ENCODE peak calls at places on chromosomes 6 and 20, in seven cellular contexts. R is uterus, S is HCT116, W is neuronal stem cell, M is adrenal gland, L is cardiac muscle cell, O is breast epithelium. Y is an unnamed sample. For H3K4me1, the result is how much of the 10 kb centered on the place peaks cover.

GRCh38 chr6:46306429-46306828 is 135.6 kb upstream of the ENPP5 start:
- DNase-seq in L (no peak), M (no peak), S (no peak), W (no peak), O (no peak), R (no peak), Y (no peak)

GRCh38 chr6:70164556-70164955 is 138.3 kb downstream of the COL9A1 start:
- DNase-seq in S (no peak), M (no peak), W (no peak), L (no peak), R (no peak), O (no peak), Y (no peak)

GRCh38 chr20:44643596-44644383 is 7.7 kb downstream of the ADA start:
- DNase-seq in W (no peak), L (peak), M (peak), R (peak), S (no peak), O (no peak), Y (peak)

GRCh38 chr20:47515843-47516242 is 14.2 kb downstream of the NCOA3 start:
- DNase-seq in W (no peak), O (no peak), L (no peak), M (no peak), R (no peak), S (no peak), Y (no peak)

GRCh38 chr6:13979284-13980171 is 54.8 kb downstream of the RNF182 start:
- DNase-seq in W (no peak), R (no peak), S (no peak), L (no peak), M (no peak), O (no peak), Y (no peak)

GRCh38 chr6:84137051-84137375 is 90.4 kb downstream of the CEP162 start:
- DNase-seq in M (no peak), L (no peak), S (peak), R (no peak), W (no peak), O (no peak), Y (no peak)

GRCh38 chr6:50565004-50565403 is 148.3 kb upstream of the TFAP2D start:
- DNase-seq in R (no peak), O (no peak), L (no peak), S (no peak), M (no peak), W (no peak), Y (no peak)

GRCh38 chr6:25173232-25173631 is 105.9 kb upstream of the CARMIL1 start:
- DNase-seq in O (no peak), S (no peak), L (no peak), M (no peak), W (no peak), R (no peak), Y (no peak)

GRCh38 chr6:71908162-71908765 is 21.9 kb downstream of the RIMS1 start:
- DNase-seq in R (no peak), O (no peak), M (no peak), L (no peak), S (no peak), W (no peak), Y (no peak)

GRCh38 chr6:115570326-115570725 is 490.4 kb downstream of the FRK start:
- DNase-seq in L (no peak), O (no peak), S (no peak), W (no peak), R (no peak), M (no peak), Y (no peak)

GRCh38 chr20:11585752-11586352 is 331.8 kb upstream of the BTBD3 start:
- DNase-seq in W (no peak), R (no peak), M (no peak), O (no peak), S (peak), L (peak), Y (no peak)

GRCh38 chr20:51169813-51170212 is 146.9 kb upstream of the KCNG1 start:
- DNase-seq in M (no peak), W (no peak), S (no peak), R (no peak), O (no peak), L (no peak), Y (no peak)

DNA sequence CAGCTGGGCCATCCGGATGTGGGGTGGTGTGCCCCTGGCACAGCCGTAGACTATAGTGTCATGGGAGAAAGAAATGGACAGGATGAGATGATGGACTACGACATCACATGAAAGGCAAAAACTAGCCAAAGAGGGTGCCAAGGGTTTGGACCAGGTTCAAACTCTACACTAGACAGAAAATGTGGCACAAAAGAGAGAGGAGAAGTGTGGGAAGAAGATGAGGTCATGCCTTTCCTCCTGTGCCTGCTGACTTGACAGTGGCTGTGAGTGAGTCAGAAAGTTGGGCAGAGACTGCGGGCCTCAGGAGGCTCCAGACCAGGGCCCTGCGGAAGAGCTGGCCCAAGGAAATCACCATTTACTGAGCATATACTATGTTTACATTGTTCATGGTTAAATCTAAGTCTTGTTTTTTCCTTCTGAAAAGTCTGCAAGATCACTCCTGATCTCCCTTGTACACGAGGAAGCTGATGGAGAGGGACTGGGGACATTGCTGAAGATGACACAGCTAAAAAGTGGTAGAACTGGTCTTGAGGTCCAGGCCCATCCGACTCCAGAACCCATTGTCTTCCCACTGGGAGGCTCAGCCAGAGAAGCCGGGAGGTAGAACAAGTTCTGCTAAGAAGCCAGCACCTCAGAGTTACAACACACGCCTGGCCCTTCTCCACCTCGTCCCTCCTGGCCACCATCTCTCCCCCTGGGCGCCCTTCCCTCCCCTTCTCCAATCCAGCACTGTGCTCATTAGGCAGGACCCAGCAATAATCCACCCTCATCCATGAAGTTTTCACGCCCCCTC is 35.7 kb downstream of the CNKSR3 start:
- DNase-seq in S (peak), W (no peak), L (peak), R (no peak), M (no peak), O (peak), Y (no peak)
- H3K27ac ChIP-seq in S (peak), W (no peak), L (no peak), R (peak), M (no peak), O (peak), Y (no peak)

DNA sequence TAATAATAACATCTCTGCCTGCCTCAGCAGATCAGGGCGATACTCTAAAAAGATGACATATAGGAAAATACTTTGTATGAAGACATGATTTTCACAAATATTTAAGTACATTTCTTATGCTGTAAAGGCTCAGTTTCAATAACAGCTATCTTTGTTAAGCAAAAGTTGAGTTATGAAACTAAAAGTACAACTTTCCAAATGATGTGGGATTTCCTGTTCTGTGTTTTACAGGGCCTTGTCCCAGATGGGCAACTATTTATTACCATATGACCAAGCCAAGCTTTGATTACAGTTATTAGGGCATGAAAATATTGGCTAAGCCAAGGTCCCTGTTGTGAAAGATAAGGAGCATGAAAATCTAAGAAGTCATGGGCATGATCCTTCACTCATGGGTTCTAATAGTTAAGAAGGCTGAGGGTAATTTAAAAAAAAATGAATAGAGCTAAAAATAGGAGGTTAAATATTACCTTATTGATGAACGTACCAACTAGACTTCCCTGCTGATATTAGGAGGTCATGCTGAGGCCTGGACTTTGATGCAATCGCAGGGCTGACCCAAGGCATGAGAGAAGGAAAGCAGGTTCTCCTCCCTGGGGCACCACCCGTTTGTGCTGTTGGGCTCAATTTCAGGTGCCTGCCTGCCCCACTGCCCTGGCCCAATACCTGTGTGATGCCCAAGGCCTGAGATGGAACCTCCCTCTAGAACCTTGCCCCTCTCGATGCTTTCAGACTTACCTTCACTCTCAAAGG is 294.4 kb upstream of the PRDM1 start:
- DNase-seq in M (no peak), R (no peak), W (no peak), S (no peak), O (no peak), L (no peak), Y (no peak)
- H3K4me3 ChIP-seq in M (no peak), R (no peak), W (no peak), S (no peak), O (no peak), L (no peak), Y (no peak)

DNA sequence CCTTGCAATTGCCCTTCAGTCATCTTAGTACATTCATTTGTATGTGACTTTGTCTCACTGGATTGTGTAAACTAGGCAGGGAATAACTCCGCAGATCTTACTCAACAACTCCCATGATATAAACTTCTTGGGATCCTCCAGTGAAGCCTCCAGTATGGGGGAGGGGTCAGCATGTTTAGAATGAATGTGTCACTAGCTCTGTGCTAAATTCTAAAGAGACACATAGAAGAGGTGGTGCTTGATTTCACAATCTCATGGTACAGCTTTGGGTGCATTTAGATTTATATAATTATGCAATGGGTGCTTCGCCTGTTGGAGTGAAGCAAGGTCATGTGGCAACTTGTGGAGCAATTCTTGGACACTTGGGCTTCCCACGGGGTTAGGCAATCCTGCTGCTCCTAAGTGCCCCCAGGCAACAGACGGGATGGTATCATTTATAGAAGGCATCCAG is 40.3 kb downstream of the SLC24A3 start:
- DNase-seq in W (no peak), O (no peak), S (no peak), R (peak), L (peak), M (no peak), Y (peak)
- H3K4me1 ChIP-seq in W (under half), O (under half), S (under half), R (under half), L (under half), M (under half), Y (under half)

GRCh38 chr6:11586117-11586516 is 48.6 kb downstream of the TMEM170B start:
- DNase-seq in M (no peak), O (no peak), W (no peak), L (no peak), S (no peak), R (no peak), Y (no peak)
- H3K27ac ChIP-seq in M (no peak), O (no peak), W (peak), L (no peak), S (no peak), R (no peak), Y (no peak)

GRCh38 chr6:138160329-138161117 is 1.2 kb upstream of the ARFGEF3 start:
- DNase-seq in R (no peak), M (no peak), S (no peak), W (no peak), L (no peak), O (no peak), Y (no peak)

GRCh38 chr6:138161118-138161433 is 663 bp upstream of the ARFGEF3 start:
- DNase-seq in R (no peak), M (no peak), O (no peak), S (no peak), W (no peak), L (no peak), Y (no peak)

GRCh38 chr6:138161434-138162103 is at the start of gene ARFGEF3:
- DNase-seq in R (peak), S (no peak), L (peak), O (no peak), W (peak), M (peak), Y (peak)

GRCh38 chr6:138162947-138163569 is 1.3 kb downstream of the ARFGEF3 start:
- DNase-seq in L (no peak), M (no peak), S (no peak), O (no peak), W (no peak), R (no peak), Y (no peak)

DNA sequence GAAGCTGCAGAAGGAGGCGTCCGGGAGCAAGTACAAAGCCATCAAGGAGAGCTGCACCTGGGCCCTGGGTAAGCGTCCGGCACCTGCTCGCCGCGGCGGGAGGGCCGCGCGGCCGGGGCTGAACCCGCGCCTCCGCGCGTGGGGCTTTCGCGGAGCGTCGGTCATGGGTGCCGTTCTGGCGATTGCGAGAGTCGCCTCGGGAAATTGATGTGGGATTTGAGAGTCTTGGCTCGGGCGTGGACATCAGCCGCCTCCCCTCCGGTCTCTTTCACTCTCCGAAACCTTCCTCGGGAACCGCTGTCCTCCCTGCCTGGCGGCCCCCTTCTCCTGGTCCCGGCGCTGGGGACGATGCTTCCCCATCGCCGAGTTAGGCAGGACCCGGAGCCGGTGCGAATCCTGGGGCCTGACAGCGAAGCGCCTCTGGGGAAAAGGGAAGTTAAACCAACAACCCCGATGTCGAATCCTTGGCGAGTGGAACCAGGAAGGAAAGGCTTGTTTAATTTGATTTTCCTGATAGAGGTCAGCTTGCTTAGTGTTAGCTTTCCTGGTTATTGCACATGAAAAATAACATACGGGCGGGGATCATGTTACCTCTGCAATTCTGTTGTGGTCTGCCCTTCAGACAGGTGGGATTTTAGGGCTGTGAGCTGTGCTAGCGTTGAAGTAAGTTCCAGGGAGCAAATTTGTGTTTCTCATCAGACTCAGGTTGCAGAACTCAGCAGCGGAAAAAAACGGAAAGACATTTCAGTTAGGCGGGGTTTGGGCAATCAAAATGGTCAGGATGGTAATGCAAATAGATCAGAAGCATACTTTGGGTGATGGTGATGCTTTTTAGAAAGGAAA is 586 bp downstream of the ARFGEF3 start:
- DNase-seq in L (no peak), W (no peak), R (no peak), M (no peak), S (no peak), O (no peak), Y (peak)
- H3K4me3 ChIP-seq in L (peak), W (peak), R (peak), M (no peak), S (peak), O (peak), Y (peak)

GRCh38 chr6:10417681-10418104 is 2.8 kb upstream of the TFAP2A start:
- DNase-seq in L (no peak), S (no peak), R (no peak), O (no peak), M (no peak), W (no peak), Y (no peak)
- H3K4me1 ChIP-seq in L (under half), S (under half), R (under half), O (under half), M (under half), W (under half), Y (under half)

GRCh38 chr6:127937102-127937501 is 36.2 kb upstream of the THEMIS start:
- DNase-seq in M (no peak), L (no peak), S (no peak), R (no peak), O (no peak), W (no peak), Y (no peak)

GRCh38 chr6:127941228-127941627 is 40.4 kb upstream of the THEMIS start:
- DNase-seq in W (no peak), M (no peak), S (no peak), L (no peak), R (no peak), O (no peak), Y (no peak)

GRCh38 chr6:127937747-127938146 is 36.9 kb upstream of the THEMIS start:
- DNase-seq in O (no peak), L (no peak), S (no peak), M (no peak), W (no peak), R (no peak), Y (no peak)

GRCh38 chr6:127938701-127939100 is 37.8 kb upstream of the THEMIS start:
- DNase-seq in M (no peak), L (peak), O (no peak), S (peak), W (no peak), R (no peak), Y (no peak)

GRCh38 chr6:127939442-127940066 is 38.7 kb upstream of the THEMIS start:
- DNase-seq in S (no peak), O (no peak), R (no peak), W (no peak), L (peak), M (no peak), Y (no peak)
- H3K27ac ChIP-seq in S (no peak), O (peak), R (no peak), W (no peak), L (no peak), M (no peak), Y (no peak)

DNA sequence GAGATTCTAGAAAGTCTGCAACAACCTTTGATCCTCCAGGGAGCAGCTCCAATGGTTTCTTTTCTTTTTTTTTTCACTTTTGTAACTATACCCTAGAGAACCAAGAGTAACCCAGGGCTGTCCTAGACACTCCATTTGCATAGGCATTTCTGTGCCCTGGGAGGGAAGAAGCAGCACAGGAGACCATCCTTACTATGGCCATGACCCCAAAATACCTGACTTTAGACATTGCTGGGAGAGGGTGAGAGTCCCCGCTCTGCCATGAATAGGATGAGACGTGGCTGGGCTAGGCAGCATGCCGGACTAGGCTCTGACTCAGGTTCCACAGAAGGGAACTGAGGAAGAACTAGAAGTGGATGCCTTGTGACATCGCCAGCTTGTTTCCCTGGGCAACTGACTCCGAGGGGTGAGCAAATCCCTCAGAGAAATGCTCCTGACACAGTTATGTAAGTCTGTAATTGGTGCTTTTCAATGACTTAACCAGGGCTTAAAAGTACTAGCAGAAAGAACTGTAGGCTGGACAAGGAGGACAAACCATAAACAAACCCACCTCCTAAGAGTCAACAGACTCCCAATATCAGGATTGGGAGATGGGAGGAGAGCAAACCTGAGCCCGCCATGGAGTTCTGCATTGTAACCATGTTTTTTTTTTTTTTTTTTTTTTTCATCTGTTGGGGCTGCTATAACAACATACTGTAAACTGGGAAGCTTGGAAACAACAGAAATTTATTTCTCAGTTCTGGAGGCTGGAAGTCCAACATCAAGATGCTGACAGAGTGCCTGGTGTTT is 899 bp upstream of the ADTRP start:
- DNase-seq in W (no peak), M (no peak), L (no peak), S (no peak), O (no peak), R (no peak), Y (no peak)
- H3K4me3 ChIP-seq in W (no peak), M (no peak), L (no peak), S (no peak), O (no peak), R (no peak), Y (no peak)

GRCh38 chr6:118903691-118904090 is 9.7 kb downstream of the ASF1A start:
- DNase-seq in R (no peak), O (no peak), M (no peak), W (no peak), L (no peak), S (no peak), Y (no peak)
- H3K4me1 ChIP-seq in R (under half), O (under half), M (under half), W (under half), L (under half), S (under half), Y (under half)

Y was measured in right cardiac atrium.